ENCODE peak calls at places on chromosomes 4 and X, in nine cellular contexts. I is endothelial cell of umbilical vein, V is upper lobe of right lung, O is cardiac muscle cell, P is transverse colon, D is psoas muscle, G is BE2C, C is right lobe of liver, L is A673. Y is an unnamed sample. For H3K4me1, the result is how much of the 10 kb centered on the place peaks cover.

GRCh38 chrX:139967300-139967699 is 2.0 kb upstream of the CXorf66 start:
- DNase-seq in L (peak), V (no peak), C (no peak), I (no peak), D (no peak), G (peak), P (peak), O (peak), Y (no peak)

GRCh38 chr4:98516441-98517323 is 141.7 kb downstream of the TSPAN5 start:
- DNase-seq in D (no peak), V (no peak), L (peak), O (peak), P (no peak), I (no peak), C (no peak), G (no peak), Y (no peak)

GRCh38 chr4:153905231-153905630 is 116.3 kb upstream of the SFRP2 start:
- DNase-seq in C (no peak), O (no peak), D (no peak), L (no peak), V (no peak), P (no peak), I (no peak), G (no peak), Y (no peak)

GRCh38 chr4:159283697-159284492 is 181.0 kb downstream of the RAPGEF2 start:
- DNase-seq in V (no peak), P (no peak), O (peak), D (no peak), C (no peak), I (peak), L (peak), G (no peak), Y (no peak)

GRCh38 chrX:109281478-109282275 is 200.2 kb downstream of the GUCY2F start:
- DNase-seq in V (no peak), G (no peak), O (peak), P (peak), C (no peak), I (peak), D (no peak), L (peak), Y (no peak)

GRCh38 chr4:127601029-127601428 is 31.7 kb upstream of the INTU start:
- DNase-seq in D (no peak), G (no peak), I (no peak), O (peak), V (no peak), P (no peak), L (no peak), C (no peak), Y (no peak)

GRCh38 chr4:44232262-44232661 is 216.3 kb downstream of the KCTD8 start:
- DNase-seq in O (no peak), V (no peak), L (no peak), G (no peak), C (no peak), P (no peak), D (no peak), I (no peak), Y (no peak)

GRCh38 chr4:10605056-10605455 is 79.5 kb downstream of the CLNK start:
- DNase-seq in O (no peak), P (no peak), D (no peak), G (no peak), L (no peak), C (no peak), V (no peak), I (no peak), Y (no peak)

GRCh38 chr4:94603170-94603747 is 151.5 kb downstream of the PDLIM5 start:
- DNase-seq in L (no peak), D (no peak), G (peak), P (no peak), I (peak), C (no peak), O (peak), V (no peak), Y (no peak)

GRCh38 chrX:119234931-119235555 is 1.0 kb upstream of the PGRMC1 start:
- DNase-seq in I (no peak), O (peak), L (no peak), D (no peak), V (no peak), C (no peak), P (no peak), G (no peak), Y (peak)

GRCh38 chr4:7300711-7301095 is 108.4 kb downstream of the SORCS2 start:
- DNase-seq in C (no peak), O (no peak), D (no peak), L (no peak), G (no peak), V (no peak), P (no peak), I (no peak), Y (no peak)

GRCh38 chr4:142080960-142081359 is 444.6 kb downstream of the IL15 start:
- DNase-seq in V (no peak), O (peak), I (no peak), L (no peak), G (peak), P (no peak), C (no peak), D (no peak), Y (no peak)

GRCh38 chr4:15400911-15401671 is 26.7 kb upstream of the C1QTNF7 start:
- DNase-seq in O (peak), P (peak), C (peak), D (peak), L (peak), G (no peak), I (no peak), V (peak), Y (peak)

GRCh38 chrX:114924846-114925245 is 92.6 kb downstream of the IL13RA2 start:
- DNase-seq in O (peak), G (no peak), C (no peak), V (no peak), P (no peak), L (no peak), D (no peak), I (no peak), Y (no peak)

GRCh38 chr4:20773144-20773997 is 73.1 kb downstream of the PACRGL start:
- DNase-seq in V (no peak), I (peak), C (no peak), L (peak), P (peak), O (peak), G (peak), D (peak), Y (no peak)

GRCh38 chr4:10106421-10107039 is 10.1 kb downstream of the WDR1 start:
- DNase-seq in I (peak), C (no peak), P (peak), L (peak), D (peak), O (peak), G (no peak), V (no peak), Y (peak)

GRCh38 chr4:155170569-155170968 is 37.9 kb upstream of the NPY2R start:
- DNase-seq in C (no peak), P (no peak), I (no peak), V (no peak), L (no peak), O (no peak), G (no peak), D (no peak), Y (no peak)

GRCh38 chrX:13747836-13748235 is 13.3 kb downstream of the OFD1 start:
- DNase-seq in V (no peak), G (peak), D (no peak), C (no peak), P (peak), I (peak), L (peak), O (peak), Y (no peak)

GRCh38 chr4:20264688-20265087 is 13.0 kb downstream of the SLIT2 start:
- DNase-seq in L (no peak), I (no peak), P (no peak), G (no peak), O (no peak), V (no peak), D (no peak), C (no peak), Y (no peak)

GRCh38 chr4:110296892-110297291 is 98.5 kb upstream of the ELOVL6 start:
- DNase-seq in O (no peak), C (no peak), I (no peak), L (no peak), G (no peak), D (no peak), P (no peak), V (no peak), Y (no peak)

GRCh38 chr4:165810726-165811125 is 62.3 kb upstream of the TLL1 start:
- DNase-seq in D (no peak), O (no peak), G (no peak), V (no peak), L (no peak), I (no peak), P (no peak), C (no peak), Y (no peak)

GRCh38 chrX:1167466-1167865 is 45.0 kb downstream of the CRLF2 start:
- DNase-seq in D (no peak), P (no peak), C (no peak), O (no peak), V (no peak), L (no peak), G (no peak), I (no peak), Y (no peak)

GRCh38 chr4:168522371-168522770 is 25.5 kb downstream of the PALLD start:
- DNase-seq in O (no peak), G (no peak), C (no peak), P (no peak), I (no peak), D (no peak), V (no peak), L (peak), Y (no peak)

GRCh38 chr4:120839974-120840751 is 82.4 kb downstream of the PRDM5 start:
- DNase-seq in D (no peak), I (no peak), P (no peak), G (no peak), V (peak), C (no peak), O (no peak), L (no peak), Y (no peak)

GRCh38 chrX:22196151-22196550 is 76.6 kb upstream of the CBLL2 start:
- DNase-seq in G (no peak), O (no peak), P (no peak), D (no peak), C (no peak), V (no peak), I (no peak), L (no peak), Y (no peak)

GRCh38 chr4:175776217-175776616 is 35.8 kb downstream of the GPM6A start:
- DNase-seq in V (no peak), L (no peak), I (no peak), D (no peak), G (no peak), O (no peak), C (no peak), P (no peak), Y (no peak)

GRCh38 chr4:172707622-172708021 is 461.0 kb upstream of the GALNT7 start:
- DNase-seq in P (no peak), I (no peak), O (no peak), D (no peak), G (no peak), C (no peak), V (no peak), L (no peak), Y (no peak)

GRCh38 chrX:148500428-148501120 is at the start of gene AFF2:
- DNase-seq in V (peak), L (peak), P (no peak), C (peak), O (peak), G (peak), D (peak), I (peak), Y (no peak)

GRCh38 chr4:139956436-139957107 is 197.4 kb downstream of the MAML3 start:
- DNase-seq in D (no peak), L (no peak), G (no peak), C (no peak), V (no peak), O (peak), P (no peak), I (peak), Y (no peak)

GRCh38 chr4:155134136-155134535 is 74.3 kb upstream of the NPY2R start:
- DNase-seq in P (no peak), C (no peak), I (peak), V (no peak), D (no peak), O (no peak), G (no peak), L (no peak), Y (no peak)

GRCh38 chr4:26152051-26152450 is 168.8 kb upstream of the RBPJ start:
- DNase-seq in D (no peak), O (no peak), C (no peak), L (no peak), V (no peak), P (no peak), I (no peak), G (no peak), Y (no peak)

DNA sequence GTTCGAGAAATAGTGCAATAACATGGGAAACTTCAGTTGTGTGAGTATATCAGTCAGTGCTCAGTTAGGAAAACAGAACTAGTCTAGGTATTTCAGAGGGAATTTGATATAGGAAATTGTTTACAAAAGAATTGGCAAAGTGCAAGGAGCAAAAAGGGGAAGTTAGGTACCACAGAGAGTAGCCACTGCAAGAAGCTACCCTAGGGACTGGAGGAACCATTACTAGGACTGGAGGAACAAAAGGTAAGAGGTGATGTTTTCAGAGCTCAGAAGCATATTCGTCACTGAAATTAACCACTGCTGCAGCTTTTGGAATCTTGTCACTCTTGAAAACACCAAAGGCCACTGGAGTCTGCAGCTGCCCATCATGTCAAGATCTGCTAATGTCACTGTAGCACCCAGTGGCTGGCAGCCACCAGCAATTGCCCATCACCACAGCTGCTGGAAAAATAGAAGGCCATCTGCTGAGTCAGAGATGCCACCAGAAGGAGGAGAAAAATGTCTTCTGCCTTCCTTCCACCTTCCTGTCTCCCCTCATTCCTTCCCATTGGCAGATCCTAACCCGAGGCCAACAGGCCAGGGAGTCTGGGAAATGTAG is 160.6 kb upstream of the RPS6KA3 start:
- DNase-seq in P (no peak), O (no peak), C (no peak), V (no peak), I (no peak), G (no peak), D (no peak), L (no peak), Y (no peak)
- TF ChIP-seq CTCF in P (no peak), O (no peak), C (no peak), V (no peak), I (no peak), G (no peak), D (no peak), L (no peak), Y (no peak)

GRCh38 chr4:113835005-113835404 is 73.5 kb upstream of the CAMK2D start:
- DNase-seq in D (no peak), L (peak), V (no peak), I (peak), C (no peak), G (no peak), P (no peak), O (peak), Y (no peak)

GRCh38 chr4:113834302-113834701 is 72.8 kb upstream of the CAMK2D start:
- DNase-seq in V (no peak), D (no peak), I (no peak), C (no peak), G (no peak), O (no peak), P (no peak), L (peak), Y (no peak)

GRCh38 chr4:113828712-113829111 is 67.2 kb upstream of the CAMK2D start:
- DNase-seq in C (no peak), D (no peak), I (no peak), L (no peak), V (no peak), G (no peak), O (no peak), P (no peak), Y (no peak)

GRCh38 chr4:113831469-113831868 is 69.9 kb upstream of the CAMK2D start:
- DNase-seq in P (no peak), C (no peak), L (no peak), D (no peak), O (no peak), G (no peak), I (no peak), V (no peak), Y (no peak)

DNA sequence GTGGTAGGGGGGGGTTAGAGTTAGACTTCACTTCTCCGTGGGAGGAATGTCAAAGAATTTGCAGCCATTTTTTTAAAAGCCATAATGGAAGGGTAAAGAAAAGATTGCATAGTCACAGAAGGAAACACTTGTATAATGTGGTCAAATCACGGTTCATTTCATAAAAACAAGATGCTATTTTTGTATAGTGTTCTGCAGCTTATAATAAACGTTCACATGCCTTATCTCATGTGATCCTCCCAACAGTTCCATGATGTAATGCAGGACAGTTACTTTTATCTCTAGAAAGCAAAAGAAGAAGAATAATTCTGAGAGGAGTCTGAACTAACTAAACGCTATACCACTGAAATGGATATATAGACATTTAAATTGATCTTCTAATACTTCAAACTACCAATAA is 71.3 kb upstream of the CAMK2D start:
- DNase-seq in G (no peak), L (no peak), C (no peak), I (no peak), O (no peak), D (no peak), P (no peak), V (no peak), Y (no peak)
- H3K4me1 ChIP-seq in G (under half), L (under half), C (under half), I (under half), O (under half), D (under half), P (under half), V (under half), Y (under half)

DNA sequence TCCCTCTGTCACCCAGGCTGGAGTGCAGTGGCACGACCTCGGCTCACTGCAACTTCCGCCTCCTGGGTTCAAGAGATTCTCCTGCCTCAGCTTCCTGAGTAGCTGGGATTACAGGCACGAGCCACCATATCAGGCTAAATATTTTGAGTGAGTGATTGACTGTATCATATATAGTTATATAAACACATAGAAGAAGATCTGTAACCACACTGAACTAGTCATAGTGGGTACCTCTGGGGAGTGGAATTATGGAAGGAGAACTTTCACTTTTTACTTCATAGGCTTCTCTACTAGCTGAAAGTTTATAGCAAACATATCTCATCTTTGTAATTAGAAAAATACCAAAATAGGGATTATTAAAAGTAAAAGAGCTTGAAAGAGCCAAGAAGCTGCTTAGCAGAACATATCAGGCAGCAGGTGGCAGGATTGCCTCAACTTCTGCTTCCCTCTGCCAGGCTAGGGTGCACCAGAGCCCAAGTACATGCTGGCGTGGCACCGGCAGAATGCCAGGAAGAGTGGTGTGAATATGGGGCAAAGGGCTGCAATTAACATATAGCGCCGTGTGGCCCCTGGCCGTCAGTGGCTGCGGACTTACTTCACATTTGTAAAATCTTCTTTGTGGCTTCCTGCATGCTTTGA is 39.5 kb upstream of the CD40LG start:
- DNase-seq in L (peak), V (peak), D (peak), O (peak), P (peak), G (peak), C (no peak), I (peak), Y (peak)
- TF ChIP-seq CTCF in L (peak), V (peak), D (peak), O (peak), P (no peak), G (peak), C (peak), I (no peak), Y (no peak)

DNA sequence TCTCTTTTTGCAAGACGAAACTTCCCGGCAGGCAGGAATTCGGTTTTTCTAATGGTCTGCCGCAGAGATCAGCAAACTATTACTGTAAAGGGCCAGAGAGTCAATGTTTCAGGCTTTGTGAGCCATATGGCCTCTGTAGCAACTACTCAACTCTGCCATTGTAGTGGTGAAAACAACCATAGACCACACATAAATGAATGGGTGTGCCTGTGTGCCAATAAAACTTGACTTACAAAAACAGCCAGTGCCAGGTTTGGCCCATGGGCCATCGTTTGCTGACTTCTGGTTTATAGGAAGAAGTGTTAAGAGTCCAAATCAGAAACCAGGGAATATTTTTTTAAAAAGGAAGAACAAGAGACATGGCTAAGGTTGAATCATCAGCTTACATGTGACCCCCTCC is 163.0 kb downstream of the SH3KBP1 start:
- DNase-seq in P (no peak), D (no peak), I (no peak), L (no peak), O (no peak), C (no peak), G (no peak), V (no peak), Y (no peak)
- H3K4me1 ChIP-seq in P (under half), D (under half), I (under half), L (under half), O (under half), C (under half), G (under half), V (under half), Y (under half)

DNA sequence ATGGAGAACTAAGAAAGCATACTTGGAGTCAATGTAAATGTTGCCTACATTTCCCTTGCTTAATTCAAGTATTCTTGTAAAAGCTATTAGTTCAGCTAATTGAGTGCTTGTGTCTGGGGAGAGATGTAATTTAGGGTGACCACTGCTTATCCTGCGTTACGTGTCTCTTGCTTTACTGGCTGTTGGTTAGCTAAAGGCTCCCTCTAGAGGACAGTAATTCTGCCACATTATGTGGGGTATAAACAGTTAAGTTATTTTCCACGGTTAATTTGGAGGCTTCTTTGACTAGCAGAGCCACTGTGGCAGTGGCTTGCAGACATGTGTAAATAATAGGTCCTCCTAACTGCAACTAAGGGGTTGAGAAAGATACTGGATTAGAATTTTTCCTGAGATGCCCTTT is 25.3 kb upstream of the NAF1 start:
- DNase-seq in P (no peak), O (no peak), C (no peak), I (peak), L (no peak), G (no peak), V (no peak), D (no peak), Y (no peak)
- TF ChIP-seq CTCF in P (peak), O (peak), C (no peak), I (peak), L (peak), G (peak), V (peak), D (peak), Y (peak)

DNA sequence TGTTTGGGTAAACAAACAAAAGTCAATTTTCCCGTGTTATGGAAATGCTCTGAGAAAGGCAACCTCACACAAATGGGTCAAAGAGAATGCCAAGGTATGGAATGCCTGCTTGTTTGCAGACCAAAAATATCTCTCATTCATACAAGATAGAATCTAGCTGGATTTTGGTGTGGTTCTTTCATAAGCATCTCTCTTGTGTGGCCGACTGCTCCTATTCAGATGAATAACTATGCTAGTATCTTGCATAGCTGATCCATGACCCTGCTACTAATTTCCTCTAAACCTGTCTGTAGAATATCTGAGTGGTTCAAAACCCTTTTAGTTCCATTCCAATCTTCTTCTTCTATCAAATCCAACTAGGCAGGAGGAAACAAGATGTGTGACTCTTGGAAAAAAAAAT is 28.2 kb upstream of the SORBS2 start:
- DNase-seq in V (no peak), O (no peak), C (no peak), I (no peak), L (no peak), P (no peak), D (no peak), G (no peak), Y (no peak)
- H3K4me1 ChIP-seq in V (under half), O (half or more), C (under half), I (under half), L (under half), P (under half), D (under half), G (under half), Y (under half)